ENCODE peak calls at places on chromosomes 5 and 9, in four cellular contexts. N, T, Y and R are unnamed samples.

GRCh38 chr9:17135578-17135904 is 701 bp downstream of the CNTLN start:
- DNase-seq in N (no peak), T (no peak), Y (no peak), R (no peak)

GRCh38 chr5:163177971-163178370 is 259.4 kb upstream of the CCNG1 start:
- DNase-seq in T (no peak), N (no peak), Y (no peak), R (no peak)

GRCh38 chr5:132746592-132747063 is 598 bp upstream of the CCNI2 start:
- DNase-seq in Y (peak; percentile 36), T (no peak), N (no peak), R (no peak)

GRCh38 chr9:117296453-117296852 is 118.4 kb downstream of the ASTN2 start:
- DNase-seq in T (no peak), Y (no peak), N (no peak), R (no peak)

GRCh38 chr5:98679963-98680362 is 93.5 kb upstream of the RGMB start:
- DNase-seq in Y (peak; percentile 82), N (no peak), T (no peak), R (peak; percentile 0)

GRCh38 chr9:93134018-93134739 is at the start of gene NINJ1:
- DNase-seq in N (no peak), Y (peak; percentile 30), T (peak; percentile 65), R (no peak)

GRCh38 chr5:123089572-123089970 is 530 bp downstream of the PRDM6 start:
- DNase-seq in Y (no peak), N (no peak), T (no peak), R (no peak)

GRCh38 chr5:36442796-36443195 is 141.1 kb upstream of the RANBP3L start:
- DNase-seq in N (no peak), Y (no peak), T (no peak), R (no peak)

GRCh38 chr9:137665697-137666504 is 47.1 kb downstream of the EHMT1 start:
- DNase-seq in Y (no peak), T (no peak), N (no peak), R (no peak)

GRCh38 chr5:5683174-5683573 is 260.7 kb downstream of the ICE1 start:
- DNase-seq in N (no peak), Y (no peak), T (no peak), R (no peak)

GRCh38 chr5:176144508-176144907 is 93.7 kb upstream of the SIMC1 start:
- DNase-seq in N (no peak), Y (no peak), T (no peak), R (no peak)

GRCh38 chr9:34562136-34562745 is 27.3 kb downstream of the CNTFR start:
- DNase-seq in N (no peak), Y (peak; percentile 2), T (peak; percentile 54), R (no peak)

GRCh38 chr5:34913072-34913471 is 2.2 kb downstream of the RAD1 start:
- DNase-seq in T (no peak), Y (no peak), N (no peak), R (no peak)

GRCh38 chr9:27468450-27469110 is 55.5 kb upstream of the IFNK start:
- DNase-seq in Y (no peak), T (no peak), N (peak; percentile 13), R (no peak)

GRCh38 chr9:93893899-93894690 is 61.1 kb downstream of the BARX1 start:
- DNase-seq in T (no peak), N (no peak), Y (no peak), R (no peak)

GRCh38 chr5:50694027-50694590 is 27.7 kb downstream of the PARP8 start:
- DNase-seq in T (no peak), N (no peak), Y (peak; percentile 64), R (no peak)

GRCh38 chr9:6609499-6610016 is 36.0 kb downstream of the GLDC start:
- DNase-seq in Y (no peak), N (no peak), T (no peak), R (no peak)